ENCODE peak calls at places on chromosomes 16 and 17, in five cellular contexts. H, I, J, F and V are unnamed samples.

GRCh38 chr16:11232852-11233726 is 22.9 kb downstream of the SOCS1 start:
- DNase-seq in F (no peak), I (peak; percentile 99), H (no peak), J (no peak), V (no peak)

GRCh38 chr16:48057085-48057484 is 98.7 kb downstream of the ABCC12 start:
- DNase-seq in J (no peak), H (peak; percentile 12), F (peak; percentile 7), I (no peak), V (no peak)

GRCh38 chr17:75776399-75777242 is 8.0 kb upstream of the UNK start:
- DNase-seq in F (peak; percentile 74), J (peak; percentile 47), H (no peak), I (no peak), V (peak; percentile 41)

GRCh38 chr17:40548982-40549680 is 16.1 kb downstream of the CCR7 start:
- DNase-seq in H (no peak), I (peak; percentile 10), J (peak; percentile 52), F (no peak), V (peak; percentile 48)

GRCh38 chr17:30379303-30380105 is 777 bp downstream of the CPD start:
- DNase-seq in J (peak; percentile 43), F (peak; percentile 47), I (peak; percentile 27), H (no peak), V (no peak)

GRCh38 chr17:33534063-33534462 is 241.0 kb upstream of the ASIC2 start:
- DNase-seq in H (no peak), J (no peak), F (no peak), I (no peak), V (no peak)

GRCh38 chr17:80507965-80508364 is 31.6 kb upstream of the NPTX1 start:
- DNase-seq in H (no peak), F (no peak), I (no peak), J (no peak), V (no peak)

GRCh38 chr17:77649717-77650211 is 308.7 kb upstream of the TNRC6C start:
- DNase-seq in I (peak; percentile 27), J (no peak), F (peak; percentile 44), H (peak; percentile 10), V (peak; percentile 3)

GRCh38 chr17:42541041-42541833 is 5.2 kb downstream of the NAGLU start:
- DNase-seq in F (no peak), H (no peak), J (no peak), I (no peak), V (peak; percentile 71)

GRCh38 chr17:5513610-5514009 is 27.2 kb downstream of the MIS12 start:
- DNase-seq in H (no peak), F (peak; percentile 82), I (peak; percentile 40), J (no peak), V (no peak)

GRCh38 chr17:63841350-63842172 is 924 bp downstream of the SMARCD2 start:
- DNase-seq in F (peak; percentile 48), H (no peak), I (peak; percentile 28), J (peak; percentile 65), V (peak; percentile 15)

GRCh38 chr16:4713663-4714501 is 20.2 kb downstream of the ANKS3 start:
- DNase-seq in J (peak; percentile 59), I (no peak), F (no peak), H (no peak), V (no peak)

GRCh38 chr16:28317040-28317880 is 24.9 kb downstream of the SBK1 start:
- DNase-seq in F (peak; percentile 76), J (peak; percentile 70), I (peak; percentile 71), H (no peak), V (peak; percentile 30)

GRCh38 chr17:55354010-55354409 is 67.6 kb downstream of the MMD start:
- DNase-seq in F (no peak), I (no peak), H (no peak), J (no peak), V (no peak)

GRCh38 chr17:14942511-14943185 is 322.5 kb downstream of the PMP22 start:
- DNase-seq in I (no peak), H (no peak), F (no peak), J (no peak), V (peak; percentile 95)

GRCh38 chr16:88923926-88924833 is 52.8 kb downstream of the CBFA2T3 start:
- DNase-seq in F (no peak), H (no peak), J (peak; percentile 96), I (no peak), V (no peak)

GRCh38 chr16:88926374-88926990 is 50.5 kb downstream of the CBFA2T3 start:
- DNase-seq in H (no peak), I (no peak), F (peak; percentile 42), J (no peak), V (no peak)

GRCh38 chr16:88923450-88923849 is 53.6 kb downstream of the CBFA2T3 start:
- DNase-seq in I (no peak), H (no peak), J (no peak), F (no peak), V (no peak)

GRCh38 chr16:88925540-88925887 is 51.5 kb downstream of the CBFA2T3 start:
- DNase-seq in I (no peak), F (no peak), H (no peak), J (no peak), V (no peak)

DNA sequence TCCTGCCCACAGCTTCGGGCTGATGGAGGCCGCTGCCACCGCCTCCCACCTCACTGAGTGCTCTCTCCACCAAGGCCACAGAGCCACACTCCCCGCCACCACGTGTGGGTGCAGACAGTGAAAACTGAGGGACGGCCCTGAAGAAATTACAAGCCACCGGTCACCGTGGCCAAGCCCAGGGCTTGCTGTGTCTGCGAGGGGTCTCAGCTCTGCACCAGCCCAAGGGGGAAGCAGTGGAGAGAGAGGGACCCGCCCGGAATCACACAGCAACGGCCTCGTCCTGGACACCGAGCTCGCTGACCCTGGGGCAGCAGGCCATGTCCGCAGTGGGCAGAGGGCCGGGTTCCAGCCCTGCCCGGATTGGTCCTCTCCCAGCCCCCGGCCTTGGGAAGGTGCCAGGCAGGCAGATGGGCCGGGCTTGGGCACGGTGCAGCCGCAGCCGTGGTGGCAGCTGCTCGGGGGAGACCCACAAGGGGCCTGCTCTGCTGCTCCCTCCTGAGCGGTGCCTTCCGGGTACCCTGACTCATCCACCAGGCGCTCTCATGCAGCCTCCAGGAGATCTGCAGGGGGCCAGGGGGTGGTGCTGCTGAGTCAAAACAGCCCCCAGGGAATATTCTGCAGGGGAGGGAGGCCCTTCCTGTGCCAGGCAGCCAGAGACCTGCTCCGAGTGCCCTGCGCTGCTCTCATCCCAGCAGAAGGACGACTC is 52.0 kb downstream of the CBFA2T3 start:
- DNase-seq in F (peak; percentile 98), I (peak; percentile 80), J (peak; percentile 79), H (peak; percentile 27), V (peak; percentile 43)
- TF ChIP-seq CTCF in F (peak; percentile 66), I (peak; percentile 72), J (peak; percentile 57), H (peak; percentile 62), V (peak; percentile 30)

DNA sequence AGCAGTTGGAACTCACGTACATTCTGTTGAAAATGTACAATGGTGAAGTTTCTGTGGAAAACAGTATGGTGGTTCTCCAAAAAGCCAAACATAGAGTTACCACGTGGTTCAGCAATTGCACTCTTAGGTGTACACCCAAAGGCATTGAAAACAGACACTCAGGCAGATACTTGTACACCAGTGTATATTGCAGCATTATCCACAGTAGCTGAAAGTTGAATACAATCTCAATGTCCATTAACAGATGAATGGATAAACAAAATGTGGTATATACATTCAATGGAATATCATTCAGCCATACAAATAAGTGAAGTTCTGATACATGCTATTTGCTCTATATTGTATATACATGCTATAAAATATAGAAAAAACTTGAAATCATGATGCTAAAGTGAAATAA is 23.2 kb downstream of the TBX2 start:
- DNase-seq in H (no peak), J (no peak), I (no peak), F (no peak), V (no peak)
- H3K4me3 ChIP-seq in H (no peak overlapping the region), J (no peak overlapping the region), I (no peak overlapping the region), F (no peak overlapping the region), V (no peak overlapping the region)

GRCh38 chr16:22123146-22123545 is 30.8 kb downstream of the VWA3A start:
- DNase-seq in F (peak; percentile 84), J (no peak), H (no peak), I (no peak), V (peak; percentile 21)

GRCh38 chr16:22116095-22116700 is 23.9 kb downstream of the VWA3A start:
- DNase-seq in I (no peak), F (no peak), H (no peak), J (no peak), V (no peak)

GRCh38 chr16:22120440-22120839 is 28.1 kb downstream of the VWA3A start:
- DNase-seq in F (no peak), I (no peak), J (no peak), H (no peak), V (no peak)

GRCh38 chr16:22122239-22122638 is 29.9 kb downstream of the VWA3A start:
- DNase-seq in F (no peak), I (no peak), J (no peak), H (no peak), V (no peak)

DNA sequence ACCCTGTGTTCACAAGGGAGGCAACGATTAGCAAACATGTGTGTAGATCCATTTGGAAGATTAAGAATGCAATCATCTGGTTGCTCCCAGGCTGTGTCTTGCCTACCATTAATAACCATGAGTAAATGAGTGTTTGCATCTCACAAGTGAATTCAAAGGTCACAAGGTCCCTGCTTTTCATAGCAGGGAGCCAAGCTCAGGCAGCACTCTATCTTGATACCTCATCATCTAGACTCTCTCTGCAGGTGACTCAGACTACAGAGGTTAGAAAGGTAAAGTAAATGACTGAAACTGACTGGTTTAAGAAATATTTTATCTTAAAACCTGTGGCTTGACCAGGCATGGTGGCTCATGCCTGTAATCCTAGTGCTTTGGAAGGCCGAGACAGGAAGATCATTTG is 25.3 kb downstream of the VWA3A start:
- DNase-seq in J (no peak), I (no peak), F (no peak), H (no peak), V (peak; percentile 91)
- TF ChIP-seq CTCF in J (no peak), I (no peak), F (no peak), H (no peak), V (no peak)

GRCh38 chr17:74452027-74452840 is 14.2 kb upstream of the CD300A start:
- DNase-seq in J (no peak), H (no peak), F (peak; percentile 38), I (peak; percentile 61), V (peak; percentile 10)

GRCh38 chr17:74454197-74455024 is 12.0 kb upstream of the CD300A start:
- DNase-seq in I (no peak), F (peak; percentile 88), H (no peak), J (peak; percentile 95), V (peak; percentile 47)

GRCh38 chr17:74451557-74451956 is 14.9 kb upstream of the CD300A start:
- DNase-seq in H (no peak), F (no peak), J (no peak), I (no peak), V (no peak)

GRCh38 chr17:74453665-74454196 is 12.7 kb upstream of the CD300A start:
- DNase-seq in F (no peak), I (no peak), J (no peak), H (no peak), V (no peak)

DNA sequence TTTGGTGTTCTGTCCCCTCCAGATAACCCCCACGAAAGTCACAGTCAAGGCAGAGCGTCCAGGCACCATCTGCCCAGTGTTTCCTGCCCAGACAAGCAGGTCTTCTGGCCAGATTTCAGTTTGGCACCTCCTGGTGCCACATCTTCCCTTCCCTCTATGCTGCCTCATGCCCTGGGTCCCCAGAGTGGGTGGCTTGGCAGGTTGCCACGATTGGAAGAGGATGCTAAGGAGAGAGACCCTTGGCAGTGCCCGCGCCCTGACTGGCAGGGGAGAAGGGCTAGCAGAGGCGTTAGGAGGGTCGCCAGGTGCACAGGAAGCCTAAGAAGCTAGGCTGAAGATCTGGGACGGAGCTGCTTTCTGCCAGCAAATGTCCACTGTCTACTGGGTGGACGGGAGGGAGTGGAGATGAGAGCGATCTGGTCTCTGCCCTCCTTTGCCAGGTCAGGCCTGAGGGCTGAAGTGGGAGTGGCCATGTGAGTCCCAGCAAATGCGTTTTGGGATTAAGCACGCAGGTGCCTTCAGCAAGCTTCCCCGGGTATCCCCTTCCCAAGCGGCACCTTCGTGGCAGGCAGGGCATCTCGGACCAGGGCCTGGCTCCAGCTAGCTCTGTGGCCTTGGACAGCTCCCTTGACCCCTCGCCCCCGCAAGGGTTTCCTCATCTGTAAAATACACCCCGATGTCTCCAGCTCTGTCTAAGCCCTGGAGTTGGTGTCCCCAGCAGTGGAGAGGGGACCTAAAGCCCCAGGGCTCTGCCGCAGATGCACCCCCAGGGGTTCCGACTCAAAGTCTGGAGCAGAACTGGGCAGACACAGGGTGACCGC is 13.4 kb upstream of the CD300A start:
- DNase-seq in J (peak; percentile 32), F (no peak), H (no peak), I (no peak), V (no peak)
- H3K4me3 ChIP-seq in J (no peak overlapping the region), F (no peak overlapping the region), H (no peak overlapping the region), I (no peak overlapping the region), V (peak overlapping the region; percentile 17)